ENCODE peak calls at places on chromosomes 7 and 10, in four cellular contexts. W, V, Y and K are unnamed samples.

GRCh38 chr10:97034958-97035769 is 150.6 kb downstream of the SLIT1 start:
- DNase-seq in W (no peak), Y (no peak), V (no peak), K (no peak)

GRCh38 chr7:105691029-105691691 is 109.9 kb upstream of the EFCAB10 start:
- DNase-seq in W (no peak), Y (peak; percentile 24), V (peak; percentile 52), K (peak; percentile 21)

GRCh38 chr7:801940-802364 is 30.3 kb upstream of the SUN1 start:
- DNase-seq in V (no peak), W (peak; percentile 71), Y (peak; percentile 32), K (no peak)

GRCh38 chr10:23158370-23158769 is 33.7 kb upstream of the PTF1A start:
- DNase-seq in V (peak; percentile 75), Y (peak; percentile 19), W (peak; percentile 36), K (peak; percentile 55)

GRCh38 chr7:11436773-11437524 is 395.0 kb downstream of the THSD7A start:
- DNase-seq in V (no peak), Y (no peak), W (no peak), K (no peak)

GRCh38 chr10:47329905-47330304 is 7.7 kb downstream of the GDF2 start:
- DNase-seq in W (no peak), Y (no peak), V (no peak), K (no peak)

GRCh38 chr10:97531401-97531985 is 32.8 kb downstream of the UBTD1 start:
- DNase-seq in Y (no peak), V (no peak), W (no peak), K (no peak)

GRCh38 chr7:95199779-95200558 is 124.4 kb downstream of the PON1 start:
- DNase-seq in V (peak; percentile 80), Y (peak; percentile 15), W (no peak), K (peak; percentile 54)

GRCh38 chr7:79227035-79227434 is 226.4 kb downstream of the MAGI2 start:
- DNase-seq in W (no peak), V (no peak), Y (no peak), K (peak; percentile 9)

GRCh38 chr7:77348371-77348813 is 67.8 kb downstream of the GSAP start:
- DNase-seq in Y (peak; percentile 70), W (no peak), V (peak; percentile 93), K (peak; percentile 21)

GRCh38 chr10:20276127-20276979 is 460.1 kb downstream of the PLXDC2 start:
- DNase-seq in Y (no peak), V (no peak), W (no peak), K (no peak)

GRCh38 chr10:51937313-51937712 is 237.9 kb upstream of the CSTF2T start:
- DNase-seq in V (peak; percentile 71), Y (no peak), W (no peak), K (peak; percentile 82)

GRCh38 chr10:77587424-77587806 is 50.2 kb downstream of the KCNMA1 start:
- DNase-seq in Y (no peak), W (no peak), V (no peak), K (no peak)

GRCh38 chr7:90629306-90629918 is 33.3 kb downstream of the CDK14 start:
- DNase-seq in W (peak; percentile 22), Y (peak; percentile 38), V (peak; percentile 77), K (peak; percentile 58)

GRCh38 chr10:99966306-99966705 is 43.4 kb downstream of the DNMBP start:
- DNase-seq in V (peak; percentile 60), Y (no peak), W (no peak), K (peak; percentile 81)

GRCh38 chr7:100465702-100466311 is 1.7 kb upstream of the SPACDR start:
- DNase-seq in Y (peak; percentile 71), W (peak; percentile 56), V (peak; percentile 89), K (peak; percentile 72)

GRCh38 chr7:28038175-28038855 is 142.3 kb downstream of the JAZF1 start:
- DNase-seq in Y (no peak), V (no peak), W (no peak), K (peak; percentile 52)

GRCh38 chr10:130775311-130775710 is 536.2 kb downstream of the TCERG1L start:
- DNase-seq in Y (no peak), W (no peak), V (no peak), K (no peak)

GRCh38 chr10:123134915-123135414 is 805 bp upstream of the HMX3 start:
- DNase-seq in W (no peak), Y (no peak), V (no peak), K (no peak)

GRCh38 chr7:50369408-50370026 is 65.0 kb downstream of the IKZF1 start:
- DNase-seq in W (no peak), Y (no peak), V (peak; percentile 5), K (no peak)

GRCh38 chr10:59586407-59586891 is 123.2 kb downstream of the SLC16A9 start:
- DNase-seq in W (no peak), Y (no peak), V (no peak), K (no peak)

GRCh38 chr7:90404777-90405176 is 1.5 kb downstream of the CLDN12 start:
- DNase-seq in W (no peak), V (no peak), Y (no peak), K (peak; percentile 10)

GRCh38 chr10:79340646-79341244 is 6.5 kb upstream of the PPIF start:
- DNase-seq in W (no peak), Y (no peak), V (no peak), K (no peak)

GRCh38 chr10:69895759-69896158 is 94.1 kb downstream of the COL13A1 start:
- DNase-seq in V (peak; percentile 71), Y (no peak), W (no peak), K (peak; percentile 94)

GRCh38 chr10:31188792-31189406 is 130.1 kb upstream of the ZEB1 start:
- DNase-seq in V (no peak), Y (no peak), W (no peak), K (peak; percentile 9)

GRCh38 chr10:117214401-117214800 is 17.1 kb downstream of the KCNK18 start:
- DNase-seq in W (no peak), Y (no peak), V (no peak), K (peak; percentile 6)

GRCh38 chr7:26343837-26344236 is 52.2 kb downstream of the SNX10 start:
- DNase-seq in W (no peak), V (no peak), Y (no peak), K (no peak)

GRCh38 chr10:34908472-34908871 is 93.4 kb upstream of the PARD3 start:
- DNase-seq in Y (no peak), W (no peak), V (peak; percentile 47), K (peak; percentile 84)

GRCh38 chr10:30557884-30558283 is 71.7 kb downstream of the LYZL2 start:
- DNase-seq in V (peak; percentile 73), W (no peak), Y (no peak), K (peak; percentile 44)

GRCh38 chr7:143882611-143883078 is 19.3 kb downstream of the TCAF1 start:
- DNase-seq in Y (peak; percentile 85), W (peak; percentile 64), V (peak; percentile 78), K (peak; percentile 48)
- H3K4me3 ChIP-seq in Y (peak overlapping the region; percentile 70), W (peak overlapping the region; percentile 38), V (peak overlapping the region; percentile 76), K (peak overlapping the region; percentile 79)

GRCh38 chr10:110358278-110358677 is 53.6 kb upstream of the SMNDC1 start:
- DNase-seq in V (no peak), W (no peak), Y (no peak), K (no peak)

GRCh38 chr10:110357252-110357780 is 52.6 kb upstream of the SMNDC1 start:
- DNase-seq in W (no peak), Y (no peak), V (peak; percentile 92), K (peak; percentile 97)

GRCh38 chr10:110357871-110358270 is 53.2 kb upstream of the SMNDC1 start:
- DNase-seq in V (no peak), Y (no peak), W (no peak), K (no peak)

GRCh38 chr10:110360857-110361474 is 56.2 kb upstream of the SMNDC1 start:
- DNase-seq in W (no peak), Y (no peak), V (no peak), K (no peak)

GRCh38 chr10:110358869-110359629 is 54.3 kb upstream of the SMNDC1 start:
- DNase-seq in W (no peak), V (no peak), Y (no peak), K (peak; percentile 59)
- TF ChIP-seq CTCF in W (no peak), V (no peak), Y (no peak), K (peak; percentile 16)

DNA sequence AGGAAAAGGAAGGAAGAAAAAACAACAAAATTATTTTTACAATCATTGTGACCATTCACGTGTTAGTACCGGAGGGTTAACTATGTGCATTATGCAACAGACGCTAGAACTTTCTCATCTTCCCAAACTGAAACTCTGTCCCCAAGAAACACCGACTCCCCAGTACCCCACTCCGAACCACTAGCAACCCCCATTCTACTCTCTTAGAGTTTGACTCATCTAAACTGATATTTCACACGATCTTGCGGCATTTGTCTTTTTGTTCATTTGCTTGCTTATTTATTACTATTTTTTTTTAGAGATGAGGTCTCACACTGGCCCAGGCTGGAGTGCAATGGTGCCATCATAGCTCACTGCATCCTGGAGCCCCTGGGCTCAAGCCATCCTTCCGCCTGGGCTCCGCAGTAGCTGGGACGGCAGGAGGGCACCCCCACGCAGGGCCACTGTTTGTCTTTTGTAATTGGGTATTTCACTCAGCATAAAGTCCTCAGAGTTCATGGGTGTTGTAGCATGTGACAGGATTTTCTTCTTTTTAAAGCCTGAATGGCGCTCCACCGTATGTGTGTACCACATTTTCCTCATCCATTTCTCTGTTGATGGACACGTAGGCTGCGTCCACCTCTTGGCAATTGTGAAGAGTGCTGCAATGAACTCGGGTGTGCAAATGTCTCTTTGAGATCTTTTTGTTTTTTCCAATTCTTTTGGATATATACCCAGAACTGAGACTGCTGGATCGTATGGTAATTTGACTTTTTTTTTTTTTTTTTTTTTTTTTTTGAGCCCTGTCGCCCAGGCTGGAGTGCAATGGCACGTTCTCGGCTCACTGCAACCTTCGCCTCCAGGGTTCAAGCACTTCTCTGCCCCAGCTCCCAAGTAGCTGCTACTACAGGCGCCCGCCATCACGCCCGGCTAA is 9.5 kb downstream of the MNX1 start:
- DNase-seq in Y (no peak), W (peak; percentile 26), V (no peak), K (no peak)
- H3K4me3 ChIP-seq in Y (peak overlapping the region; percentile 31), W (peak overlapping the region; percentile 53), V (no peak overlapping the region), K (peak overlapping the region; percentile 10)

GRCh38 chr7:103877565-103877964 is 111.9 kb downstream of the RELN start:
- DNase-seq in Y (no peak), W (no peak), V (no peak), K (no peak)
- TF ChIP-seq CTCF in Y (no peak), W (no peak), V (peak; percentile 9), K (no peak)

DNA sequence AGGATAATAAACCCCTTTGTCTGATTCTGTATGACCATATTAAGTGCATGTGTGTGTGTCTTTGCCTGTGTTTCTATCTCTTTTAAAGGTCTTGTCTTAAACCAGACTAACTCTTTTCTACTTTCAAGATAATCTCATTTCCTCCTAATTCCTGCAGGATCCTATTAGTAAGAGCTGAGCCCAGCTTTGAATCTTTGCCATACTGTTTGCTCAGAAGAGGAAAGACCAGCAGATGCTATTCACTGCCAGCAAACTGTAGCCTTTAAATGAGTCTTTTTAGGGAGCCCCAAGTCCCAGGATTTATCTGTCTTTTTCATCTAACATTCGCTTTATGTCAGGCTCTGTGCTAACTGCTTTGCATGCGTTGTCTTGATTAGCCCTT is 2.9 kb downstream of the GPR158 start:
- DNase-seq in Y (no peak), W (no peak), V (peak; percentile 75), K (no peak)
- H3K4me3 ChIP-seq in Y (no peak overlapping the region), W (no peak overlapping the region), V (peak overlapping the region; percentile 75), K (no peak overlapping the region)